ENCODE peak calls at places on chromosomes 4 and X, in ten cellular contexts. Y is A549, A is right atrium auricular region, Q is tibial artery, H is SK-N-SH, P is mucosa of descending colon, L is heart right ventricle, K is breast epithelium, R is lung, J is transverse colon. X is an unnamed sample.
A peak's percentile ranks its signal among the peaks of the same experiment; 100 is the strongest.

GRCh38 chr4:127781303-127782024 is 658 bp upstream of the HSPA4L start:
- DNase-seq in Q (peak; percentile 83), Y (peak; percentile 15), R (no peak), L (peak; percentile 61), P (no peak), K (peak; percentile 28), J (peak; percentile 49), A (peak; percentile 66), H (peak; percentile 82), X (peak; percentile 32)

GRCh38 chr4:108337923-108338322 is 169.2 kb upstream of the LEF1 start:
- DNase-seq in H (peak; percentile 8), K (no peak), L (no peak), R (no peak), Y (no peak), A (no peak), Q (no peak), J (no peak), P (no peak), X (no peak)

GRCh38 chrX:6558979-6559378 is 24.1 kb upstream of the VCX3A start:
- DNase-seq in H (no peak), A (no peak), L (no peak), Y (no peak), R (no peak), Q (no peak), J (no peak), K (no peak), P (no peak), X (no peak)

GRCh38 chr4:7391637-7392437 is 42.9 kb downstream of the PSAPL1 start:
- DNase-seq in P (no peak), L (no peak), J (no peak), R (no peak), A (no peak), Y (no peak), H (peak; percentile 7), K (peak; percentile 10), Q (peak; percentile 55), X (no peak)

GRCh38 chr4:33052241-33052640 is 2332.1 kb downstream of the PCDH7 start:
- DNase-seq in A (no peak), J (no peak), Y (no peak), P (no peak), L (no peak), R (no peak), H (no peak), Q (no peak), K (no peak), X (no peak)

GRCh38 chrX:137405449-137406140 is 160.3 kb upstream of the ZIC3 start:
- DNase-seq in J (no peak), L (no peak), K (no peak), P (no peak), Y (no peak), H (no peak), R (no peak), A (no peak), Q (no peak), X (no peak)

GRCh38 chrX:115350696-115351408 is 61.3 kb downstream of the LUZP4 start:
- DNase-seq in Y (no peak), Q (no peak), R (no peak), J (no peak), K (no peak), H (peak; percentile 18), L (no peak), P (no peak), A (no peak), X (no peak)

GRCh38 chrX:114798902-114799301 is 215.0 kb downstream of the HTR2C start:
- DNase-seq in P (no peak), Y (no peak), A (no peak), Q (no peak), K (no peak), L (no peak), R (no peak), J (no peak), H (no peak), X (no peak)

GRCh38 chr4:189046642-189047041 is 894.0 kb upstream of the FRG1 start:
- DNase-seq in R (no peak), P (no peak), A (no peak), L (no peak), J (no peak), H (no peak), K (no peak), Q (no peak), Y (no peak), X (no peak)

GRCh38 chr4:178556796-178557195 is 1114.6 kb upstream of the AGA start:
- DNase-seq in K (no peak), A (no peak), J (no peak), Y (no peak), Q (no peak), P (no peak), H (no peak), L (no peak), R (no peak), X (no peak)

GRCh38 chrX:149510386-149510785 is 5.3 kb upstream of the IDS start:
- DNase-seq in R (no peak), H (no peak), L (no peak), A (no peak), K (no peak), P (no peak), Y (no peak), Q (no peak), J (no peak), X (no peak)

GRCh38 chrX:69060631-69061408 is 104.4 kb downstream of the PJA1 start:
- DNase-seq in K (peak; percentile 23), L (peak; percentile 22), Y (no peak), Q (no peak), J (peak; percentile 46), P (peak; percentile 43), A (peak; percentile 58), H (no peak), R (peak; percentile 29), X (peak; percentile 18)

GRCh38 chrX:22760513-22761057 is 239.2 kb upstream of the DDX53 start:
- DNase-seq in Q (no peak), P (no peak), L (no peak), R (no peak), Y (no peak), H (peak; percentile 7), K (no peak), J (no peak), A (no peak), X (no peak)

GRCh38 chr4:140718240-140718639 is 37.9 kb downstream of the TBC1D9 start:
- DNase-seq in H (no peak), Y (no peak), Q (no peak), R (no peak), P (no peak), K (no peak), A (no peak), L (no peak), J (no peak), X (no peak)

GRCh38 chrX:104564921-104565703 is 887 bp upstream of the IL1RAPL2 start:
- DNase-seq in J (no peak), Q (no peak), A (no peak), L (no peak), R (no peak), K (no peak), P (no peak), H (peak; percentile 2), Y (no peak), X (no peak)

GRCh38 chr4:165922747-165923146 is 49.7 kb downstream of the TLL1 start:
- DNase-seq in L (no peak), P (no peak), Q (no peak), R (no peak), H (no peak), J (no peak), A (no peak), K (no peak), Y (no peak), X (no peak)

GRCh38 chr4:144507309-144508101 is 138.5 kb upstream of the HHIP start:
- DNase-seq in J (no peak), Q (no peak), R (no peak), H (no peak), Y (no peak), L (no peak), K (no peak), A (no peak), P (no peak), X (no peak)
- H3K4me1 ChIP-seq in J (no peaks in the 10 kb centered on the region), Q (no peaks in the 10 kb centered on the region), R (no peaks in the 10 kb centered on the region), H (no peaks in the 10 kb centered on the region), Y (no peaks in the 10 kb centered on the region), L (no peaks in the 10 kb centered on the region), K (no peaks in the 10 kb centered on the region), A (no peaks in the 10 kb centered on the region), P (no peaks in the 10 kb centered on the region), X (no peaks in the 10 kb centered on the region)

GRCh38 chr4:25863347-25863784 is 578 bp upstream of the SEL1L3 start:
- DNase-seq in A (no peak), J (peak; percentile 86), R (peak; percentile 46), K (no peak), H (peak; percentile 57), P (peak; percentile 90), Y (peak; percentile 19), L (peak; percentile 19), Q (no peak), X (no peak)
- TF ChIP-seq CTCF in A (no peak), J (peak; percentile 59), R (no peak), K (no peak), H (peak; percentile 40), P (peak; percentile 53), Y (peak; percentile 33), L (peak; percentile 9), Q (no peak), X (no peak)

DNA sequence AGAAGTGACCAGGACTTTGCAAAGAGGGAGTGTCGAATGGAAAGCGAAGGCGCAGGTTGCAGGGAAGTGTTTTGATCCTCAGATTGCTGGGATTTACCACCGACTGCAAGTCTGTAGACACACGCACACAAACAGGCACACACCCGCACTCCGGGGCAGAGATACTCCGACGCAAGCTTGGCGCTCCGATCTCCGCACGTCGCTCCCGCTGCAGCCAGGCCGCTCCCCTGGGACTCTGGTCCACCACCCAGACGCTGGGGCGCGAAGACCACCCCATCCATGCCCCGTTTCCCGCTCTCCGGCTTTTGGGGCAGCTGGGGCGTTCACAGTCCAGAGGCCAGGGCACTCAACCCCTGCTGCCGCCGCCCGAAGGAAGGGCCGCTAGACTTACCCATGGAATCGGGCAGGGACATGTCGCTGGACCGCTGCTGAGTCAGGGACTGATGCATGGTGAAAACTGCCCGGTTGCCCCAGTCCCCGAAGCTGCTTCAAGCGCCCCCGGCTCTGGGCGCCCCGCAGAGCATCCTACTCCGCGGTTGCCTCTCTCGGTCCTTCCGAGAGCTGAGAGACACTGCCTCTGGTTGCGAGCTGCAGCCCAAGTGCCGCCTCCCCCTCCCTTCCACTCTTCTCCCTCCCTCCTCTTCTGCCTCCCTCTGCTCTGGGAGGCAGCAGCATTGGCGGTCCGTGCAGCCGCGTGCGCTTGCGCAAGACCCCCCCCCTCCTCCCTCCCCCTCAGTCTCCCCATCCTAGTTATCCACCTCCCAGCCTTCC is at the start of gene TMEM255A:
- DNase-seq in A (no peak), R (no peak), P (peak; percentile 23), J (no peak), K (no peak), Y (no peak), L (peak; percentile 15), Q (no peak), H (peak; percentile 47), X (no peak)
- H3K4me1 ChIP-seq in A (no peaks in the 10 kb centered on the region), R (peaks cover 4% of the 10 kb centered on the region), P (peaks cover 3% of the 10 kb centered on the region), J (no peaks in the 10 kb centered on the region), K (no peaks in the 10 kb centered on the region), Y (peaks cover 7% of the 10 kb centered on the region), L (peaks cover 3% of the 10 kb centered on the region), Q (peaks cover 26% of the 10 kb centered on the region), H (peaks cover 8% of the 10 kb centered on the region), X (no peaks in the 10 kb centered on the region)

GRCh38 chrX:40922307-40922706 is 162.9 kb upstream of the USP9X start:
- DNase-seq in R (no peak), L (no peak), Q (no peak), A (no peak), H (peak; percentile 33), J (no peak), P (no peak), Y (no peak), K (no peak), X (no peak)
- TF ChIP-seq CTCF in R (no peak), L (no peak), Q (no peak), A (no peak), H (peak; percentile 45), J (peak; percentile 53), P (no peak), Y (no peak), K (no peak), X (no peak)